ENCODE peak calls at places on chromosomes 3 and 15, in nine cellular contexts. S is CD4-positive, alpha-beta memory T cell; O is pancreas; U is kidney; F is GM12878; J is tibial nerve; W is NT2/D1; Z is heart right ventricle; Q is stomach. V is an unnamed sample. For H3K9me3, the result is how much of the 10 kb centered on the place peaks cover.

GRCh38 chr3:165817160-165817709 is 20.0 kb downstream of the BCHE start:
- DNase-seq in W (no peak), J (no peak), S (no peak), Q (no peak), U (no peak), F (no peak), O (no peak), Z (no peak), V (no peak)

GRCh38 chr15:67474405-67475080 is 46.4 kb upstream of the C15orf61 start:
- DNase-seq in U (no peak), O (no peak), Z (no peak), W (no peak), Q (no peak), J (no peak), F (no peak), S (no peak), V (no peak)

GRCh38 chr3:38348903-38349302 is 2.3 kb downstream of the XYLB start:
- DNase-seq in S (no peak), F (no peak), J (no peak), W (no peak), Z (no peak), U (no peak), O (no peak), Q (no peak), V (no peak)

GRCh38 chr3:4888913-4889846 is 90.1 kb upstream of the BHLHE40 start:
- DNase-seq in Z (no peak), Q (no peak), W (no peak), F (peak), S (peak), O (no peak), J (no peak), U (no peak), V (no peak)

GRCh38 chr3:140206196-140207040 is 271.4 kb downstream of the CLSTN2 start:
- DNase-seq in O (no peak), S (no peak), Z (no peak), Q (no peak), F (no peak), W (no peak), U (no peak), J (no peak), V (peak)

GRCh38 chr3:136749106-136749505 is 3.1 kb downstream of the STAG1 start:
- DNase-seq in W (no peak), Q (no peak), S (no peak), J (no peak), Z (no peak), U (no peak), F (no peak), O (no peak), V (no peak)

GRCh38 chr3:61560452-61561373 is 658 bp upstream of the PTPRG start:
- DNase-seq in S (no peak), Z (peak), U (peak), Q (peak), F (no peak), O (peak), W (peak), J (peak), V (peak)

GRCh38 chr3:88713233-88713691 is 394.2 kb upstream of the EPHA3 start:
- DNase-seq in Q (no peak), O (no peak), F (no peak), S (no peak), J (no peak), U (no peak), Z (no peak), W (no peak), V (no peak)

GRCh38 chr3:138300657-138301056 is 29.0 kb downstream of the NME9 start:
- DNase-seq in O (no peak), U (no peak), S (no peak), J (no peak), F (no peak), Z (no peak), W (no peak), Q (no peak), V (no peak)

GRCh38 chr3:9582332-9582731 is 28.7 kb upstream of the LHFPL4 start:
- DNase-seq in F (no peak), S (no peak), W (peak), Z (no peak), U (no peak), O (no peak), J (no peak), Q (no peak), V (no peak)

GRCh38 chr15:43134157-43134637 is 811 bp downstream of the TMEM62 start:
- DNase-seq in J (no peak), U (no peak), O (no peak), Z (no peak), S (peak), Q (no peak), W (no peak), F (no peak), V (no peak)

GRCh38 chr3:59327324-59327939 is 277.6 kb upstream of the CFAP20DC start:
- DNase-seq in F (no peak), J (no peak), U (no peak), Z (no peak), S (no peak), O (no peak), W (no peak), Q (no peak), V (peak)

GRCh38 chr15:25250906-25251622 is 187.8 kb downstream of the UBE3A start:
- DNase-seq in F (no peak), U (no peak), W (no peak), S (no peak), O (no peak), Z (no peak), Q (no peak), J (no peak), V (no peak)
- H3K9me3 ChIP-seq in F (under half), U (under half), W (under half), S (under half), O (under half), Z (under half), Q (half or more), J (half or more), V (under half)

GRCh38 chr15:88108991-88109390 is 147.5 kb downstream of the NTRK3 start:
- DNase-seq in W (no peak), O (no peak), U (no peak), J (no peak), Q (no peak), Z (no peak), F (no peak), S (no peak), V (no peak)

GRCh38 chr15:88106063-88106462 is 150.5 kb downstream of the NTRK3 start:
- DNase-seq in U (no peak), W (no peak), F (no peak), Q (no peak), S (no peak), Z (no peak), O (no peak), J (no peak), V (no peak)

DNA sequence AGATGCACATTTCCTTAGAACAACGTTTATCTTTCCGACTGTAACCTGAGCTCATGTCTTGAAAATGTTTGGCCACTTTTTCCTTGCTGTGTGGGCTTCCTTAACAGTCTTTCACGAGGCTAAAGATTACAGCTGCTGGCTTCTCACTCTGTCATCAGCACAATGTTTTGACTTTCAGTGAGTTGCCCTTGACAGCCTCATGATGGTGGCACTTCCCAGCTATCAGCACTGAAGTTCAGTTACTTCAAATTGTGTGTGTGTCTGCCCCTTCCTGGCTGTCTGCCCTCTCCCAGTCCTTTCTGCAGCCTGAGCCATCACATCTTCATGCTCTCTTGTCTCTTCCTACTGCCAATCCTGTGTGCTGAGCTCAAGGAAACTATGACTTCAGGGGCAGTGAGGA is 152.2 kb downstream of the NTRK3 start:
- DNase-seq in F (no peak), U (no peak), O (no peak), W (no peak), S (no peak), Z (no peak), J (no peak), Q (no peak), V (no peak)
- H3K9me3 ChIP-seq in F (under half), U (under half), O (under half), W (under half), S (under half), Z (under half), J (under half), Q (under half), V (under half)

GRCh38 chr15:25226360-25226759 is 212.5 kb downstream of the UBE3A start:
- DNase-seq in U (no peak), F (no peak), Z (peak), Q (no peak), S (no peak), O (no peak), W (no peak), J (no peak), V (no peak)

GRCh38 chr15:25234831-25235230 is 204.0 kb downstream of the UBE3A start:
- DNase-seq in O (no peak), S (peak), J (no peak), F (no peak), Z (no peak), Q (no peak), U (peak), W (no peak), V (no peak)

GRCh38 chr15:25228261-25228660 is 210.6 kb downstream of the UBE3A start:
- DNase-seq in O (no peak), W (no peak), U (no peak), Z (no peak), Q (no peak), F (no peak), S (no peak), J (no peak), V (no peak)

GRCh38 chr15:25233766-25234350 is 205.0 kb downstream of the UBE3A start:
- DNase-seq in W (no peak), Q (no peak), S (peak), U (peak), O (no peak), Z (no peak), F (no peak), J (no peak), V (no peak)

GRCh38 chr15:25230442-25230841 is 208.4 kb downstream of the UBE3A start:
- DNase-seq in S (no peak), F (no peak), Q (no peak), O (no peak), W (no peak), J (no peak), U (no peak), Z (no peak), V (no peak)
- H3K9me3 ChIP-seq in S (under half), F (under half), Q (half or more), O (under half), W (under half), J (half or more), U (under half), Z (under half), V (under half)

GRCh38 chr15:33048255-33048654 is 146.3 kb downstream of the FMN1 start:
- DNase-seq in U (no peak), Q (no peak), J (no peak), F (no peak), O (no peak), Z (no peak), W (no peak), S (no peak), V (no peak)

GRCh38 chr15:33055962-33056361 is 138.6 kb downstream of the FMN1 start:
- DNase-seq in Z (no peak), F (no peak), S (no peak), J (no peak), Q (no peak), W (no peak), O (no peak), U (no peak), V (no peak)

GRCh38 chr15:33047077-33047476 is 147.4 kb downstream of the FMN1 start:
- DNase-seq in O (no peak), F (no peak), Z (no peak), Q (no peak), U (no peak), S (no peak), J (no peak), W (no peak), V (no peak)

GRCh38 chr15:33051528-33051927 is 143.0 kb downstream of the FMN1 start:
- DNase-seq in Q (no peak), O (no peak), S (no peak), F (no peak), W (no peak), J (no peak), Z (no peak), U (no peak), V (no peak)
- H3K9me3 ChIP-seq in Q (under half), O (under half), S (under half), F (under half), W (half or more), J (under half), Z (under half), U (under half), V (under half)

GRCh38 chr3:20608054-20608738 is 422.2 kb upstream of the SGO1 start:
- DNase-seq in Q (no peak), S (no peak), W (peak), J (no peak), U (no peak), F (no peak), O (no peak), Z (no peak), V (no peak)
- H3K9me3 ChIP-seq in Q (half or more), S (under half), W (under half), J (half or more), U (under half), F (under half), O (under half), Z (under half), V (under half)

DNA sequence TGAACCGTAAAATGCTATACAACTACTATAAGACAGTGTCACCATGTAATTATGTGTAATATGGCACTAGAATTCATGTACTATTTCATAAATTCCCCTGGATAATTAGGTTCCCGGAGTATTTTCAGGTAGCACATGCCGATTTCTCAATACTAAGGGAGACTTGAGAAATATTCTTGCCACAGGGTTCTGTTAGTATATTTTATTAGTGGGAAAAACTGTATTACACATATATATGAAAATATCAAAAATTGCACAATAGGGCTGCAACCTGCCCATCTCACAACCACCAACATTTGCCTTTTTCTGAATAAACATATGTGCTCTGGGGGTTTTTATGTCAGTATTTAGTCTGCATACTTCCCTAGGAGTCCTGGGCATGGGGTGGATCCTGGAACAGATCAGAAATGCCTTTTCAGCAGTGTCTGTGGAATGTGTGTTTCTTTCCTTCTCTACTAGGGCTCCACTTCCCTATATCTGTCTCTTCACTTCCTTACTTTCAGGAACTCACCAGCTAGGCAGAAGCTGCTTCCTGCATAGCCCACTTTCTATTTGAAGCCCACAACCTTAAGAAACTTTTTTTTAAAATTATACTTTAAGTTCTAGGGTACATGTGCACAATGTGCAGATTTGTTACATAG is 87.5 kb downstream of the RPL39L start:
- DNase-seq in F (no peak), O (no peak), W (no peak), J (no peak), Q (no peak), U (no peak), S (no peak), Z (no peak), V (peak)
- H3K9me3 ChIP-seq in F (under half), O (under half), W (under half), J (under half), Q (under half), U (under half), S (under half), Z (under half), V (under half)

DNA sequence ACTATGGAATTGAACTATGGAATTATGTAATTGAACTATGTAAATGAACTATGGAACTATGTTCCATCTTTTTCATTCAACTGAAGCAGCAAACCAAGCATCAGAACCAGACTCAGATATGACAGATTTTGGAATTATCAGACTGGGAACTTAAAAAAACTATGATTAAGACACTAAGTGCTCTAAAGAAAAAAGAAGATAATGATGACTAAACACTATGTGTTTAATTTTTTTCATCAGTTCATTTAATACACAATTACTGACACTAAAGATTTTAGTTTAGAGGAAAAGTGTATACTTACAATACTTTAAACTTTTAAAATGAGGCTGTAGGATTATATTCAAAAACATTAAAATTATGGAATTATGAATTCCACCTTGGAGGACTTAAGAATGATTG is 15.3 kb downstream of the RFX7 start:
- DNase-seq in U (no peak), Q (no peak), Z (no peak), W (no peak), O (no peak), S (no peak), J (no peak), F (no peak), V (no peak)
- H3K9me3 ChIP-seq in U (under half), Q (under half), Z (under half), W (half or more), O (under half), S (under half), J (under half), F (under half), V (under half)

GRCh38 chr15:86610038-86610437 is 530.4 kb downstream of the AGBL1 start:
- DNase-seq in Z (no peak), W (no peak), O (no peak), Q (no peak), F (no peak), U (no peak), S (no peak), J (no peak), V (no peak)

GRCh38 chr15:86609275-86609674 is 529.6 kb downstream of the AGBL1 start:
- DNase-seq in Z (no peak), S (no peak), O (no peak), Q (no peak), J (no peak), W (no peak), F (no peak), U (no peak), V (no peak)

GRCh38 chr15:86608461-86608860 is 528.8 kb downstream of the AGBL1 start:
- DNase-seq in J (no peak), U (no peak), S (no peak), O (no peak), W (no peak), Q (no peak), F (no peak), Z (peak), V (no peak)

GRCh38 chr15:86615411-86615810 is 535.7 kb downstream of the AGBL1 start:
- DNase-seq in J (no peak), Z (no peak), W (no peak), F (no peak), Q (no peak), U (no peak), S (no peak), O (no peak), V (no peak)

GRCh38 chr15:86611392-86612040 is 531.8 kb downstream of the AGBL1 start:
- DNase-seq in F (no peak), W (no peak), S (peak), Q (no peak), J (no peak), Z (no peak), O (no peak), U (no peak), V (no peak)
- H3K9me3 ChIP-seq in F (under half), W (under half), S (under half), Q (under half), J (under half), Z (under half), O (under half), U (under half), V (under half)